ENCODE peak calls at places on chromosomes 11 and 22, in seven cellular contexts. K is GF-D8; D is activated naive CD8-positive, alpha-beta T cell treated with anti-CD3 and anti-CD28 coated beads, Interleukin-2, amount 10 ng/mL, durations not matched to agents 7 days and 5 days; G is cortex of kidney; W is anterior cingulate cortex; S is amniotic stem cell; C is SJSA1. E is an unnamed sample.

GRCh38 chr11:8531312-8531711 is 62.7 kb downstream of the STK33 start:
- DNase-seq in G (no peak), W (no peak), D (no peak), K (no peak), C (no peak), S (no peak), E (no peak)

GRCh38 chr22:30925667-30926066 is 42.9 kb downstream of the MORC2 start:
- DNase-seq in D (no peak), K (no peak), G (no peak), W (no peak), C (no peak), S (no peak), E (no peak)

GRCh38 chr11:63916837-63917684 is at the start of gene RCOR2:
- DNase-seq in G (no peak), D (peak), K (peak), C (peak), S (no peak), W (peak), E (peak)

GRCh38 chr11:114011443-114011842 is 36.5 kb downstream of the HTR3A start:
- DNase-seq in G (no peak), C (no peak), K (no peak), W (no peak), S (no peak), D (no peak), E (no peak)

GRCh38 chr11:19756675-19757475 is 44.2 kb downstream of the NAV2 start:
- DNase-seq in C (no peak), G (no peak), W (peak), D (no peak), S (no peak), K (no peak), E (no peak)

GRCh38 chr11:117649656-117650055 is 147.4 kb downstream of the DSCAML1 start:
- DNase-seq in C (no peak), K (no peak), D (no peak), S (no peak), G (no peak), W (no peak), E (no peak)

GRCh38 chr11:65251476-65251875 is 10.3 kb upstream of the POLA2 start:
- DNase-seq in S (no peak), C (no peak), G (no peak), D (no peak), W (no peak), K (no peak), E (no peak)

GRCh38 chr22:38289583-38290082 is 16.8 kb upstream of the TMEM184B start:
- DNase-seq in W (no peak), G (no peak), K (no peak), C (no peak), D (no peak), S (no peak), E (no peak)

GRCh38 chr22:30262917-30263741 is 3.5 kb downstream of the OSM start:
- DNase-seq in G (no peak), S (no peak), D (peak), K (peak), C (peak), W (peak), E (peak)

GRCh38 chr11:113994077-113994954 is 19.4 kb downstream of the HTR3A start:
- DNase-seq in G (no peak), W (no peak), K (no peak), C (no peak), D (peak), S (no peak), E (peak)

GRCh38 chr11:76620471-76620870 is 50.1 kb downstream of the LRRC32 start:
- DNase-seq in G (no peak), S (peak), C (no peak), K (no peak), D (no peak), W (no peak), E (no peak)

GRCh38 chr11:44885065-44885777 is 65.5 kb downstream of the TP53I11 start:
- DNase-seq in K (no peak), C (no peak), S (no peak), D (no peak), G (no peak), W (no peak), E (no peak)

GRCh38 chr22:17484608-17485007 is 78.7 kb upstream of the SLC25A18 start:
- DNase-seq in D (no peak), S (no peak), C (no peak), W (no peak), G (no peak), K (no peak), E (no peak)

GRCh38 chr22:37020192-37020479 is 594 bp downstream of the MPST start:
- DNase-seq in S (peak), W (no peak), G (no peak), K (no peak), D (no peak), C (no peak), E (peak)

GRCh38 chr22:35020517-35020916 is 45.4 kb upstream of the ISX start:
- DNase-seq in C (no peak), W (no peak), K (no peak), G (no peak), S (no peak), D (no peak), E (no peak)

GRCh38 chr11:120816176-120816575 is 207.7 kb upstream of the TBCEL start:
- DNase-seq in D (no peak), C (no peak), S (no peak), W (no peak), K (no peak), G (no peak), E (no peak)

GRCh38 chr11:1929621-1930447 is 10.3 kb downstream of the TNNT3 start:
- DNase-seq in C (no peak), D (no peak), W (no peak), K (no peak), G (no peak), S (no peak), E (no peak)

GRCh38 chr11:100925935-100926334 is 203.7 kb downstream of the PGR start:
- DNase-seq in W (no peak), D (no peak), G (no peak), K (no peak), C (no peak), S (no peak), E (peak)

GRCh38 chr11:126720539-126721235 is 279.9 kb downstream of the KIRREL3 start:
- DNase-seq in D (no peak), W (no peak), K (no peak), G (no peak), S (no peak), C (no peak), E (no peak)

GRCh38 chr11:18014876-18015275 is 2.0 kb upstream of the SERGEF start:
- DNase-seq in D (no peak), S (no peak), K (no peak), G (no peak), W (no peak), C (no peak), E (no peak)

GRCh38 chr22:20064545-20065262 is 15.3 kb upstream of the DGCR8 start:
- DNase-seq in G (no peak), C (no peak), D (no peak), S (no peak), W (no peak), K (no peak), E (no peak)

GRCh38 chr11:71202598-71202944 is 49.8 kb downstream of the SHANK2 start:
- DNase-seq in G (no peak), W (no peak), C (no peak), S (no peak), D (no peak), K (no peak), E (no peak)

GRCh38 chr11:114080769-114081168 is 21.3 kb downstream of the ZBTB16 start:
- DNase-seq in C (no peak), G (no peak), W (no peak), S (no peak), K (no peak), D (no peak), E (no peak)

GRCh38 chr22:36032611-36033010 is 4.0 kb upstream of the RBFOX2 start:
- DNase-seq in C (no peak), D (no peak), S (no peak), K (no peak), W (no peak), G (no peak), E (no peak)